ENCODE peak calls at places on chromosomes 1 and 21, in six cellular contexts. A is LNCaP clone FGC, V is heart left ventricle, H is mesenteric fat pad, T is lung, D is mucosa of gallbladder. I is an unnamed sample.

GRCh38 chr1:36174716-36175115 is 18.8 kb downstream of the MAP7D1 start:
- DNase-seq in A (no peak), T (no peak), D (no peak), V (no peak), H (no peak), I (no peak)

GRCh38 chr1:53455592-53455991 is 3.6 kb upstream of the DMRTB1 start:
- DNase-seq in D (no peak), A (no peak), H (no peak), V (no peak), T (no peak), I (no peak)

GRCh38 chr1:92298573-92299476 is at the start of the genes GLMN and RPAP2:
- DNase-seq in A (no peak), D (peak), T (peak), H (peak), V (peak), I (peak)

GRCh38 chr1:43569175-43569574 is 38.5 kb downstream of the PTPRF start:
- DNase-seq in T (no peak), D (no peak), A (no peak), H (no peak), V (no peak), I (no peak)

GRCh38 chr1:180254854-180255253 is 24.8 kb downstream of the LHX4 start:
- DNase-seq in A (no peak), H (no peak), D (no peak), T (no peak), V (no peak), I (no peak)

GRCh38 chr1:161805399-161806197 is 39.5 kb downstream of the ATF6 start:
- DNase-seq in A (no peak), H (no peak), V (no peak), D (no peak), T (no peak), I (no peak)

GRCh38 chr1:2283371-2283990 is 55.4 kb downstream of the SKI start:
- DNase-seq in D (no peak), V (no peak), A (no peak), T (no peak), H (no peak), I (no peak)

GRCh38 chr1:159492575-159493323 is 43.1 kb downstream of the OR10J5 start:
- DNase-seq in H (no peak), D (no peak), T (no peak), A (peak), V (no peak), I (no peak)

GRCh38 chr1:206816390-206817287 is 44.3 kb upstream of the IL10 start:
- DNase-seq in T (no peak), D (no peak), V (no peak), H (no peak), A (no peak), I (no peak)

GRCh38 chr1:227318852-227319607 is 738 bp upstream of the CDC42BPA start:
- DNase-seq in V (peak), H (no peak), A (no peak), T (peak), D (peak), I (peak)

GRCh38 chr1:157751283-157751682 is 25.6 kb downstream of the FCRL2 start:
- DNase-seq in H (no peak), D (no peak), A (no peak), V (no peak), T (no peak), I (no peak)

GRCh38 chr1:158020877-158021630 is 27.6 kb downstream of the KIRREL1 start:
- DNase-seq in D (no peak), A (no peak), T (no peak), V (no peak), H (no peak), I (no peak)

GRCh38 chr21:45330075-45330781 is 42.5 kb upstream of the POFUT2 start:
- DNase-seq in D (peak), H (peak), T (peak), V (peak), A (peak), I (no peak)

GRCh38 chr1:227769047-227769446 is 33.8 kb downstream of the SNAP47 start:
- DNase-seq in H (no peak), D (no peak), T (no peak), A (no peak), V (peak), I (no peak)

GRCh38 chr1:6459850-6460265 is 6.1 kb downstream of the TNFRSF25 start:
- DNase-seq in T (no peak), V (no peak), A (no peak), H (no peak), D (no peak), I (no peak)